ENCODE peak calls at places on chromosomes 11 and 22, in four cellular contexts. H is left lung, T is chondrocyte, D is astrocyte of the cerebellum. K is an unnamed sample.

GRCh38 chr11:127052420-127052819 is 51.9 kb upstream of the KIRREL3 start:
- DNase-seq in D (no peak), T (no peak), H (no peak), K (no peak)

GRCh38 chr11:63564785-63565350 is 1.7 kb upstream of the PLAAT2 start:
- DNase-seq in H (no peak), T (no peak), D (no peak), K (no peak)

GRCh38 chr11:1060885-1061616 is 13.6 kb upstream of the MUC2 start:
- DNase-seq in H (no peak), T (no peak), D (no peak), K (peak)

GRCh38 chr11:32472226-32472625 is 36.9 kb upstream of the WT1 start:
- DNase-seq in T (no peak), H (no peak), D (no peak), K (no peak)

GRCh38 chr11:8167796-8168195 is 1.0 kb downstream of the RIC3 start:
- DNase-seq in T (no peak), D (peak), H (no peak), K (no peak)

GRCh38 chr22:36144886-36145541 is 15.5 kb downstream of the APOL3 start:
- DNase-seq in H (no peak), D (peak), T (no peak), K (peak)

GRCh38 chr11:117511483-117511934 is 183.9 kb downstream of the CEP164 start:
- DNase-seq in H (no peak), T (no peak), D (no peak), K (no peak)

GRCh38 chr11:47233989-47234668 is 14.5 kb downstream of the ACP2 start:
- DNase-seq in T (no peak), D (no peak), H (no peak), K (no peak)

GRCh38 chr11:313787-314547 is at the start of gene IFITM1:
- DNase-seq in D (peak), T (no peak), H (peak), K (peak)

GRCh38 chr11:74820763-74821162 is 72.1 kb downstream of the RNF169 start:
- DNase-seq in H (no peak), D (peak), T (no peak), K (peak)

GRCh38 chr22:37213218-37213855 is 1.1 kb upstream of the SSTR3 start:
- DNase-seq in T (peak), H (no peak), D (no peak), K (no peak)

GRCh38 chr11:28585007-28585406 is 476.8 kb downstream of the METTL15 start:
- DNase-seq in D (no peak), T (no peak), H (no peak), K (peak)

GRCh38 chr22:30490399-30490798 is 15.1 kb downstream of the SEC14L4 start:
- DNase-seq in T (peak), D (no peak), H (no peak), K (no peak)

GRCh38 chr11:2777396-2777795 is 77.6 kb upstream of the KCNQ1OT1 start:
- DNase-seq in H (peak), T (peak), D (no peak), K (no peak)

GRCh38 chr11:125433454-125434121 is 62.5 kb downstream of the FEZ1 start:
- DNase-seq in D (peak), H (peak), T (no peak), K (no peak)

GRCh38 chr22:21587803-21588611 is 20.5 kb downstream of the UBE2L3 start:
- DNase-seq in D (no peak), H (no peak), T (no peak), K (no peak)

GRCh38 chr22:25880524-25880923 is 138.5 kb downstream of the MYO18B start:
- DNase-seq in D (no peak), H (no peak), T (no peak), K (no peak)

GRCh38 chr11:28697920-28698827 is 590.0 kb downstream of the METTL15 start:
- DNase-seq in H (no peak), D (peak), T (no peak), K (no peak)

GRCh38 chr11:73808052-73808451 is 20.4 kb downstream of the MRPL48 start:
- DNase-seq in D (no peak), H (no peak), T (no peak), K (no peak)

GRCh38 chr11:46044601-46045000 is 76.7 kb downstream of the PHF21A start:
- DNase-seq in H (no peak), D (no peak), T (no peak), K (no peak)

GRCh38 chr11:16041207-16041606 is 315.1 kb downstream of the SOX6 start:
- DNase-seq in D (no peak), T (no peak), H (no peak), K (no peak)
- TF ChIP-seq CTCF in D (no peak), T (peak), H (no peak), K (no peak)

DNA sequence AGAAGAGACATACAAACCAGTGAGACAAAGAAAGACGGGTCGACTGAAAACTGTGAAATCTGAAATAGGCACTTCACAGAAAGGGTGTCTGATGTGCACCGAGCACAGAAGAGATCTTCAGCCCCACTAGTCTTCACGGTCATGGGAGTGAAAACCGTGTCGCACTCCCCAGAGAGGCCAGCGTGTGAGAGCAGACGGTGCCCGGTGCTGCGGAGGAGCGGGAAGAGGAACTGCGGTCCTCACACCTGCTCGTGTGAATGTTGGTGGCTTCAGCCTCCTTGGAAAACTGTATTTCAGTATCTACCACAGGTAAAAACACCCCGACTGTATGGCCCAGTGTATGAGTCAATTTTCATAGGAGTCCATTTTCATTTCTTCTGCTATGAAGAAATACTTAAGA is 382.9 kb downstream of the BRD1 start:
- DNase-seq in T (no peak), D (no peak), H (no peak), K (no peak)
- TF ChIP-seq CTCF in T (no peak), D (no peak), H (no peak), K (no peak)

DNA sequence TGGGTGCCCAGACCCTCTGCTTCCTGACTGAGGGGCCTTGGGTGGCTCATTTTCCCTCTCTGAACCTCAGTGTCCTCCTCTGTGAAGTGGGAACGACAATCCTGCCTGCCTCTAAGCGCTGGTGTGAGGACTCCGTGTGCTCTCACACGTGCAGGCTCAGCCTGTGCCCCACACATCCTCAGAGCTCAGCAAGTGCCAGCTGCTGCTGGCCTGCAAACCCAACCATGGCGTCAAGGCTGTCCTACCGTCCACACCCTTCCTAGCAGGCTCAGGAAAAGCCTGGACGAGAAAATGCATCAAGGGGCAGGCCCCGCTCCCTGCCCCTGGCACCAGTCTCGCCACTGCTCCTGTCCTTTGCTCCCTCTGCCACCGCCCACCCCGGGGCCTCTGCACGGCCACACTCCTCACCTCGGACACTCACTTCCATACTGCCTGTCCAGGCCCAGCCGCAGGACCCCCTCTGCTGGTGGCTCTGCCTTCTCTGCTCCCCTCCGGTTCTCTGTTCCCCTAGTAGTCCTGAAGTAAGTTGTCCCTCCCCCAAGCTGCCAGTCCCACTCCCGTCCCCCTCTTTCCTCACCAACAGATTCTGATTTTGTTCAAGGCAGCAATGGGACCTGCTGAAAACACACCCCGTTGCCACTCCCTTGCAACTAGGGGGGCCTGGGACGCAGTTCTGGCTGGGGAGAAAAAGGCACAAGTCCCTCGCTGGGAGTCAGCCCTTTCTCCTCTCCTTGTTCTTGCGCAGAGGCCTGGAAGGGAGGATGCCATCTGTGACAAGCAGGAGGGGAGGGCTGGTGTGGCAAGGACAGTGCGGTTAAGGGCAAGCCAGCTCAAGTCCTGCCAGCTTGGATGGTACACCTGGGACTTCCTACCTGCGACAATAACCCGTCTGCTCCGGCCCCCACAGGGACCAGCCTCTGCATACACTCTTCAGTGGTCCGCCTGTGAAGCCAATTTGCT is 62.2 kb downstream of the ARFGAP3 start:
- DNase-seq in D (no peak), T (no peak), H (peak), K (no peak)
- TF ChIP-seq CTCF in D (no peak), T (peak), H (no peak), K (peak)

GRCh38 chr11:86414032-86414431 is 39.3 kb downstream of the CCDC81 start:
- DNase-seq in H (no peak), T (no peak), D (no peak), K (no peak)

GRCh38 chr11:86403458-86403857 is 28.8 kb downstream of the CCDC81 start:
- DNase-seq in T (no peak), D (no peak), H (no peak), K (no peak)

GRCh38 chr11:86408845-86409244 is 34.2 kb downstream of the CCDC81 start:
- DNase-seq in T (no peak), D (no peak), H (no peak), K (no peak)
- TF ChIP-seq CTCF in T (peak), D (peak), H (no peak), K (peak)

DNA sequence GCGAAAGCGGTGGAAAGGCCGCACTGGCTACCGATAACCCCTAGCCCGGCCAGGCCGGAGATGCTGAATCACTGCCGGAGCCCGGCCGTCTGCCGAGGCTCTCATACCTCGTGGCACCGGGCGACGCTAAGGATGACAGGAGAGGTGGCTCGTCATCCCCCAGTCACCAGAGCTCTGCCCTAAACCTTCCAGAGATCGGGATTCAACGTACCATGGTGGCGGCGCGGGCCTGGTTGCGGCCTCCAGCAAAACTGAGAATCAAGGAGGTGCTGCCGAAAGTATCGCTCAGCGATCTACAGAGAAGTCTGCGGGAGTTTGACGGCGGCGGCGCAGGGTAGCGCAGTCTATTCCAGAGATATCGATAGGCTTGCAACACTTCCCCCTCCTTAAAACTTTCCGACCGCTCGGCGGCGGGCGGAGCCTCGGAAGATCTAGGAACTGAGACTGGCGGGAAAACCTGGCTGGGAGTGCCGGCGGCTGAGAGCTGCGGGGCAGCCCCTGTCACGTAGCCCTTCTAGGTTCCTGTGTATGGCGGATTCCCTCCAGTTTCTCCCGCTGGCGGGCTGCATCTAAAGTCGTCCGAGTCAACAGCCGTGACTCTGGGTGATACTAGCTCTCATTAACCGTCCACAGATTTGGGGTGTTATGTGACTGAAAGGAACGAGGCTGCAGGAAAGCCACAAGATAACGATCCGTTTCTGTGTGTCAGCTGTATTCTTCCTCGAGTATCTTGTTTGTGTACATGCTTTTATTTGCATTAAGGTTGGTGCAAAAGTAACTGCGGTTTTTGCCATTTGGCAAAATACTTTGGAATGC is at the start of gene PSMA1:
- DNase-seq in T (peak), H (peak), D (peak), K (peak)
- TF ChIP-seq CTCF in T (peak), H (peak), D (no peak), K (no peak)

GRCh38 chr11:112361396-112361795 is 100.7 kb upstream of the PLET1 start:
- DNase-seq in D (no peak), H (no peak), T (no peak), K (no peak)

GRCh38 chr11:112357488-112357887 is 96.8 kb upstream of the PLET1 start:
- DNase-seq in H (no peak), D (no peak), T (no peak), K (no peak)

GRCh38 chr11:112352907-112353306 is 92.2 kb upstream of the PLET1 start:
- DNase-seq in H (no peak), T (no peak), D (no peak), K (no peak)

GRCh38 chr11:112354364-112354763 is 93.7 kb upstream of the PLET1 start:
- DNase-seq in D (no peak), H (no peak), T (no peak), K (no peak)

GRCh38 chr11:112355726-112356125 is 95.1 kb upstream of the PLET1 start:
- DNase-seq in D (no peak), H (no peak), T (no peak), K (no peak)
- TF ChIP-seq CTCF in D (no peak), H (no peak), T (peak), K (peak)

GRCh38 chr11:17766590-17766989 is 32.0 kb downstream of the KCNC1 start:
- DNase-seq in H (no peak), T (peak), D (no peak), K (no peak)
- TF ChIP-seq CTCF in H (no peak), T (peak), D (peak), K (peak)